ENCODE peak calls at places on chromosomes 2 and 18, in four cellular contexts. N is GM04503, C is nucleus accumbens, F is NCI-H510A. L is an unnamed sample.

GRCh38 chr18:41347057-41347456 is 608.0 kb upstream of the PIK3C3 start:
- DNase-seq in F (no peak), N (peak), C (no peak), L (no peak)

GRCh38 chr2:8477511-8478132 is 204.2 kb upstream of the ID2 start:
- DNase-seq in N (no peak), C (no peak), F (no peak), L (no peak)

GRCh38 chr2:185385157-185385556 is 353.4 kb upstream of the FSIP2 start:
- DNase-seq in C (no peak), F (no peak), N (no peak), L (no peak)

GRCh38 chr2:58891828-58892366 is 650.8 kb upstream of the FANCL start:
- DNase-seq in C (no peak), F (no peak), N (no peak), L (no peak)

GRCh38 chr2:97713296-97714083 is at the start of gene ZAP70:
- DNase-seq in F (no peak), C (no peak), N (no peak), L (no peak)

GRCh38 chr2:39115556-39115955 is 5.3 kb downstream of the SOS1 start:
- DNase-seq in N (no peak), F (no peak), C (no peak), L (no peak)

GRCh38 chr2:179511105-179511504 is 246.5 kb upstream of the SESTD1 start:
- DNase-seq in C (no peak), F (no peak), N (no peak), L (no peak)

GRCh38 chr2:68889021-68889420 is 17.8 kb upstream of the BMP10 start:
- DNase-seq in C (no peak), N (no peak), F (no peak), L (no peak)

GRCh38 chr2:226800941-226801784 is 1.5 kb upstream of the IRS1 start:
- DNase-seq in N (no peak), C (peak), F (peak), L (peak)

GRCh38 chr2:129192841-129193253 is 786.6 kb upstream of the RAB6C start:
- DNase-seq in C (no peak), N (no peak), F (no peak), L (no peak)

GRCh38 chr2:176134978-176135575 is 5.6 kb downstream of the HOXD8 start:
- DNase-seq in F (no peak), N (no peak), C (no peak), L (no peak)

GRCh38 chr2:127763776-127764175 is 47.2 kb downstream of the WDR33 start:
- DNase-seq in C (no peak), N (no peak), F (no peak), L (no peak)

GRCh38 chr18:63162271-63163014 is 157.1 kb downstream of the BCL2 start:
- DNase-seq in N (no peak), C (no peak), F (no peak), L (no peak)

GRCh38 chr2:224646242-224646846 is 61.2 kb upstream of the CUL3 start:
- DNase-seq in F (no peak), C (no peak), N (no peak), L (no peak)

L was measured in C1 segment of cervical spinal cord.